ENCODE peak calls at places on chromosomes 4 and X, in ten cellular contexts. One of them, this sample, is unnamed.

GRCh38 chr4:104971458-104971857 is 175.2 kb upstream of the TET2 start:
- DNase-seq in esophagus muscularis mucosa: no peak
- DNase-seq in A549: no peak
- DNase-seq in breast epithelium: no peak
- DNase-seq in transverse colon: no peak
- DNase-seq in lower leg skin: no peak
- DNase-seq in IMR-90: no peak
- DNase-seq in ovary: no peak
- DNase-seq in spleen: no peak
- DNase-seq in body of pancreas: no peak
- DNase-seq in this sample: no peak

GRCh38 chrX:47215291-47215900 is 3.1 kb upstream of the CDK16 start:
- DNase-seq in esophagus muscularis mucosa: no peak
- DNase-seq in A549: no peak
- DNase-seq in breast epithelium: no peak
- DNase-seq in transverse colon: no peak
- DNase-seq in lower leg skin: no peak
- DNase-seq in IMR-90: no peak
- DNase-seq in ovary: no peak
- DNase-seq in spleen: peak
- DNase-seq in body of pancreas: no peak
- DNase-seq in this sample: no peak

GRCh38 chr4:107279729-107280128 is 243.6 kb upstream of the DKK2 start:
- DNase-seq in esophagus muscularis mucosa: no peak
- DNase-seq in A549: no peak
- DNase-seq in breast epithelium: no peak
- DNase-seq in transverse colon: no peak
- DNase-seq in lower leg skin: no peak
- DNase-seq in IMR-90: peak
- DNase-seq in ovary: no peak
- DNase-seq in spleen: no peak
- DNase-seq in body of pancreas: no peak
- DNase-seq in this sample: no peak

GRCh38 chr4:97411352-97411751 is 731.9 kb downstream of the STPG2 start:
- DNase-seq in esophagus muscularis mucosa: no peak
- DNase-seq in A549: no peak
- DNase-seq in breast epithelium: no peak
- DNase-seq in transverse colon: no peak
- DNase-seq in lower leg skin: no peak
- DNase-seq in IMR-90: no peak
- DNase-seq in ovary: no peak
- DNase-seq in spleen: no peak
- DNase-seq in body of pancreas: no peak
- DNase-seq in this sample: no peak

GRCh38 chrX:54029543-54030143 is 14.6 kb downstream of the PHF8 start:
- DNase-seq in esophagus muscularis mucosa: no peak
- DNase-seq in A549: no peak
- DNase-seq in breast epithelium: peak
- DNase-seq in transverse colon: no peak
- DNase-seq in lower leg skin: no peak
- DNase-seq in IMR-90: no peak
- DNase-seq in ovary: no peak
- DNase-seq in spleen: no peak
- DNase-seq in body of pancreas: peak
- DNase-seq in this sample: no peak

GRCh38 chr4:138053601-138054322 is 188.4 kb downstream of the SLC7A11 start:
- DNase-seq in esophagus muscularis mucosa: no peak
- DNase-seq in A549: peak
- DNase-seq in breast epithelium: no peak
- DNase-seq in transverse colon: no peak
- DNase-seq in lower leg skin: no peak
- DNase-seq in IMR-90: peak
- DNase-seq in ovary: no peak
- DNase-seq in spleen: no peak
- DNase-seq in body of pancreas: no peak
- DNase-seq in this sample: no peak

GRCh38 chrX:2410279-2411020 is 90.3 kb downstream of the DHRSX start:
- DNase-seq in esophagus muscularis mucosa: no peak
- DNase-seq in A549: peak
- DNase-seq in breast epithelium: no peak
- DNase-seq in transverse colon: peak
- DNase-seq in lower leg skin: no peak
- DNase-seq in IMR-90: no peak
- DNase-seq in ovary: no peak
- DNase-seq in spleen: no peak
- DNase-seq in body of pancreas: no peak
- DNase-seq in this sample: no peak

GRCh38 chr4:41028392-41029076 is 185.8 kb downstream of the APBB2 start:
- DNase-seq in esophagus muscularis mucosa: no peak
- DNase-seq in A549: no peak
- DNase-seq in breast epithelium: no peak
- DNase-seq in transverse colon: no peak
- DNase-seq in lower leg skin: no peak
- DNase-seq in IMR-90: peak
- DNase-seq in ovary: no peak
- DNase-seq in spleen: no peak
- DNase-seq in body of pancreas: no peak
- DNase-seq in this sample: peak

GRCh38 chrX:9816094-9816700 is 30.0 kb downstream of the SHROOM2 start:
- DNase-seq in esophagus muscularis mucosa: no peak
- DNase-seq in A549: no peak
- DNase-seq in breast epithelium: no peak
- DNase-seq in transverse colon: no peak
- DNase-seq in lower leg skin: no peak
- DNase-seq in IMR-90: no peak
- DNase-seq in ovary: no peak
- DNase-seq in spleen: peak
- DNase-seq in body of pancreas: no peak
- DNase-seq in this sample: no peak

GRCh38 chr4:188971125-188971524 is 831.9 kb downstream of the TRIML1 start:
- DNase-seq in esophagus muscularis mucosa: no peak
- DNase-seq in A549: no peak
- DNase-seq in breast epithelium: no peak
- DNase-seq in transverse colon: no peak
- DNase-seq in lower leg skin: no peak
- DNase-seq in IMR-90: peak
- DNase-seq in ovary: no peak
- DNase-seq in spleen: no peak
- DNase-seq in body of pancreas: no peak
- DNase-seq in this sample: no peak

GRCh38 chrX:35622601-35623000 is 175.5 kb upstream of the MAGEB16 start:
- DNase-seq in esophagus muscularis mucosa: no peak
- DNase-seq in A549: no peak
- DNase-seq in breast epithelium: no peak
- DNase-seq in transverse colon: no peak
- DNase-seq in lower leg skin: no peak
- DNase-seq in IMR-90: no peak
- DNase-seq in ovary: no peak
- DNase-seq in spleen: no peak
- DNase-seq in body of pancreas: no peak
- DNase-seq in this sample: no peak

GRCh38 chr4:127364911-127365310 is 267.8 kb upstream of the INTU start:
- DNase-seq in esophagus muscularis mucosa: no peak
- DNase-seq in A549: no peak
- DNase-seq in breast epithelium: no peak
- DNase-seq in transverse colon: no peak
- DNase-seq in lower leg skin: no peak
- DNase-seq in IMR-90: no peak
- DNase-seq in ovary: no peak
- DNase-seq in spleen: no peak
- DNase-seq in body of pancreas: no peak
- DNase-seq in this sample: no peak

GRCh38 chrX:18810416-18810815 is 103.0 kb downstream of the PPEF1 start:
- DNase-seq in esophagus muscularis mucosa: no peak
- DNase-seq in A549: no peak
- DNase-seq in breast epithelium: no peak
- DNase-seq in transverse colon: no peak
- DNase-seq in lower leg skin: no peak
- DNase-seq in IMR-90: no peak
- DNase-seq in ovary: no peak
- DNase-seq in spleen: no peak
- DNase-seq in body of pancreas: no peak
- DNase-seq in this sample: no peak

GRCh38 chr4:56311299-56311975 is 75.9 kb downstream of the AASDH start:
- DNase-seq in esophagus muscularis mucosa: no peak
- DNase-seq in A549: no peak
- DNase-seq in breast epithelium: no peak
- DNase-seq in transverse colon: no peak
- DNase-seq in lower leg skin: no peak
- DNase-seq in IMR-90: no peak
- DNase-seq in ovary: no peak
- DNase-seq in spleen: no peak
- DNase-seq in body of pancreas: no peak
- DNase-seq in this sample: no peak

GRCh38 chr4:153156263-153156662 is 48.0 kb upstream of the TRIM2 start:
- DNase-seq in esophagus muscularis mucosa: no peak
- DNase-seq in A549: no peak
- DNase-seq in breast epithelium: no peak
- DNase-seq in transverse colon: no peak
- DNase-seq in lower leg skin: no peak
- DNase-seq in IMR-90: no peak
- DNase-seq in ovary: no peak
- DNase-seq in spleen: no peak
- DNase-seq in body of pancreas: no peak
- DNase-seq in this sample: no peak
- TF ChIP-seq CTCF in esophagus muscularis mucosa: no peak
- TF ChIP-seq CTCF in A549: no peak
- TF ChIP-seq CTCF in breast epithelium: no peak
- TF ChIP-seq CTCF in transverse colon: no peak
- TF ChIP-seq CTCF in lower leg skin: no peak
- TF ChIP-seq CTCF in IMR-90: no peak
- TF ChIP-seq CTCF in ovary: no peak
- TF ChIP-seq CTCF in spleen: no peak
- TF ChIP-seq CTCF in body of pancreas: no peak
- TF ChIP-seq CTCF in this sample: no peak

GRCh38 chr4:153764611-153765368 is 5.0 kb upstream of the RNF175 start:
- DNase-seq in esophagus muscularis mucosa: peak
- DNase-seq in A549: no peak
- DNase-seq in breast epithelium: no peak
- DNase-seq in transverse colon: no peak
- DNase-seq in lower leg skin: no peak
- DNase-seq in IMR-90: no peak
- DNase-seq in ovary: no peak
- DNase-seq in spleen: no peak
- DNase-seq in body of pancreas: no peak
- DNase-seq in this sample: no peak
- TF ChIP-seq POLR2A in esophagus muscularis mucosa: no peak
- TF ChIP-seq POLR2A in A549: no peak
- TF ChIP-seq POLR2A in breast epithelium: no peak
- TF ChIP-seq POLR2A in transverse colon: no peak
- TF ChIP-seq POLR2A in lower leg skin: no peak
- TF ChIP-seq POLR2A in IMR-90: no peak
- TF ChIP-seq POLR2A in ovary: no peak
- TF ChIP-seq POLR2A in spleen: no peak
- TF ChIP-seq POLR2A in body of pancreas: no peak
- TF ChIP-seq POLR2A in this sample: no peak

GRCh38 chr4:100098011-100098545 is 92.2 kb downstream of the DDIT4L start:
- DNase-seq in esophagus muscularis mucosa: no peak
- DNase-seq in A549: no peak
- DNase-seq in breast epithelium: no peak
- DNase-seq in transverse colon: no peak
- DNase-seq in lower leg skin: no peak
- DNase-seq in IMR-90: no peak
- DNase-seq in ovary: no peak
- DNase-seq in spleen: no peak
- DNase-seq in body of pancreas: no peak
- DNase-seq in this sample: no peak
- H3K4me3 ChIP-seq in esophagus muscularis mucosa: no peak
- H3K4me3 ChIP-seq in A549: no peak
- H3K4me3 ChIP-seq in breast epithelium: no peak
- H3K4me3 ChIP-seq in transverse colon: no peak
- H3K4me3 ChIP-seq in lower leg skin: no peak
- H3K4me3 ChIP-seq in IMR-90: no peak
- H3K4me3 ChIP-seq in ovary: no peak
- H3K4me3 ChIP-seq in spleen: no peak
- H3K4me3 ChIP-seq in body of pancreas: no peak
- H3K4me3 ChIP-seq in this sample: no peak

GRCh38 chr4:3676907-3677495 is 89.2 kb upstream of the ADRA2C start:
- DNase-seq in esophagus muscularis mucosa: no peak
- DNase-seq in A549: no peak
- DNase-seq in breast epithelium: no peak
- DNase-seq in transverse colon: no peak
- DNase-seq in lower leg skin: no peak
- DNase-seq in IMR-90: no peak
- DNase-seq in ovary: no peak
- DNase-seq in spleen: peak
- DNase-seq in body of pancreas: no peak
- DNase-seq in this sample: no peak

GRCh38 chr4:3676196-3676595 is 90.0 kb upstream of the ADRA2C start:
- DNase-seq in esophagus muscularis mucosa: no peak
- DNase-seq in A549: no peak
- DNase-seq in breast epithelium: no peak
- DNase-seq in transverse colon: no peak
- DNase-seq in lower leg skin: no peak
- DNase-seq in IMR-90: no peak
- DNase-seq in ovary: no peak
- DNase-seq in spleen: no peak
- DNase-seq in body of pancreas: no peak
- DNase-seq in this sample: peak

GRCh38 chr4:3673716-3674478 is 92.3 kb upstream of the ADRA2C start:
- DNase-seq in esophagus muscularis mucosa: no peak
- DNase-seq in A549: no peak
- DNase-seq in breast epithelium: no peak
- DNase-seq in transverse colon: no peak
- DNase-seq in lower leg skin: no peak
- DNase-seq in IMR-90: no peak
- DNase-seq in ovary: no peak
- DNase-seq in spleen: peak
- DNase-seq in body of pancreas: no peak
- DNase-seq in this sample: no peak

GRCh38 chr4:3674479-3674851 is 91.7 kb upstream of the ADRA2C start:
- DNase-seq in esophagus muscularis mucosa: no peak
- DNase-seq in A549: no peak
- DNase-seq in breast epithelium: no peak
- DNase-seq in transverse colon: no peak
- DNase-seq in lower leg skin: no peak
- DNase-seq in IMR-90: no peak
- DNase-seq in ovary: no peak
- DNase-seq in spleen: peak
- DNase-seq in body of pancreas: no peak
- DNase-seq in this sample: no peak

GRCh38 chr4:3675251-3676115 is 90.7 kb upstream of the ADRA2C start:
- DNase-seq in esophagus muscularis mucosa: no peak
- DNase-seq in A549: no peak
- DNase-seq in breast epithelium: no peak
- DNase-seq in transverse colon: no peak
- DNase-seq in lower leg skin: no peak
- DNase-seq in IMR-90: no peak
- DNase-seq in ovary: no peak
- DNase-seq in spleen: peak
- DNase-seq in body of pancreas: no peak
- DNase-seq in this sample: peak
- TF ChIP-seq CTCF in esophagus muscularis mucosa: no peak
- TF ChIP-seq CTCF in A549: no peak
- TF ChIP-seq CTCF in breast epithelium: no peak
- TF ChIP-seq CTCF in transverse colon: no peak
- TF ChIP-seq CTCF in lower leg skin: no peak
- TF ChIP-seq CTCF in IMR-90: no peak
- TF ChIP-seq CTCF in ovary: no peak
- TF ChIP-seq CTCF in spleen: no peak
- TF ChIP-seq CTCF in body of pancreas: no peak
- TF ChIP-seq CTCF in this sample: no peak

GRCh38 chrX:103343105-103343504 is 13.1 kb downstream of the TCEAL7 start:
- DNase-seq in esophagus muscularis mucosa: no peak
- DNase-seq in A549: peak
- DNase-seq in breast epithelium: no peak
- DNase-seq in transverse colon: peak
- DNase-seq in lower leg skin: peak
- DNase-seq in IMR-90: peak
- DNase-seq in ovary: peak
- DNase-seq in spleen: no peak
- DNase-seq in body of pancreas: peak
- DNase-seq in this sample: no peak
- TF ChIP-seq POLR2A in esophagus muscularis mucosa: no peak
- TF ChIP-seq POLR2A in A549: no peak
- TF ChIP-seq POLR2A in breast epithelium: no peak
- TF ChIP-seq POLR2A in transverse colon: no peak
- TF ChIP-seq POLR2A in lower leg skin: no peak
- TF ChIP-seq POLR2A in IMR-90: no peak
- TF ChIP-seq POLR2A in ovary: no peak
- TF ChIP-seq POLR2A in spleen: no peak
- TF ChIP-seq POLR2A in body of pancreas: no peak
- TF ChIP-seq POLR2A in this sample: no peak